ENCODE peak calls at places on chromosomes 5 and 9, in six cellular contexts. One of them, this sample, is unnamed.

GRCh38 chr5:1856596-1857255 is 26.0 kb downstream of the IRX4 start:
- DNase-seq in IMR-90: no peak
- DNase-seq in uterus: no peak
- DNase-seq in A549: no peak
- DNase-seq in stomach: no peak
- DNase-seq in testis: no peak
- DNase-seq in this sample: no peak

GRCh38 chr9:128836509-128837145 is 7.0 kb upstream of the SPOUT1 start:
- DNase-seq in IMR-90: no peak
- DNase-seq in uterus: no peak
- DNase-seq in A549: no peak
- DNase-seq in stomach: no peak
- DNase-seq in testis: no peak
- DNase-seq in this sample: no peak

GRCh38 chr5:33209252-33209651 is 231.5 kb upstream of the TARS1 start:
- DNase-seq in IMR-90: no peak
- DNase-seq in uterus: no peak
- DNase-seq in A549: no peak
- DNase-seq in stomach: no peak
- DNase-seq in testis: no peak
- DNase-seq in this sample: no peak

GRCh38 chr5:54090495-54091084 is 219.8 kb downstream of the ARL15 start:
- DNase-seq in IMR-90: peak
- DNase-seq in uterus: no peak
- DNase-seq in A549: peak
- DNase-seq in stomach: no peak
- DNase-seq in testis: no peak
- DNase-seq in this sample: no peak

GRCh38 chr9:550267-550790 is 291.2 kb upstream of the DMRT1 start:
- DNase-seq in IMR-90: no peak
- DNase-seq in uterus: no peak
- DNase-seq in A549: no peak
- DNase-seq in stomach: peak
- DNase-seq in testis: no peak
- DNase-seq in this sample: no peak

GRCh38 chr5:73954381-73954780 is 328.4 kb downstream of the ARHGEF28 start:
- DNase-seq in IMR-90: no peak
- DNase-seq in uterus: no peak
- DNase-seq in A549: no peak
- DNase-seq in stomach: no peak
- DNase-seq in testis: no peak
- DNase-seq in this sample: no peak

GRCh38 chr9:123453058-123453667 is 97.2 kb downstream of the CRB2 start:
- DNase-seq in IMR-90: no peak
- DNase-seq in uterus: no peak
- DNase-seq in A549: no peak
- DNase-seq in stomach: no peak
- DNase-seq in testis: no peak
- DNase-seq in this sample: no peak

GRCh38 chr5:159263569-159263905 is 447 bp downstream of the UBLCP1 start:
- DNase-seq in IMR-90: no peak
- DNase-seq in uterus: no peak
- DNase-seq in A549: no peak
- DNase-seq in stomach: no peak
- DNase-seq in testis: no peak
- DNase-seq in this sample: no peak

GRCh38 chr9:93677641-93678136 is 101.3 kb downstream of the PHF2 start:
- DNase-seq in IMR-90: no peak
- DNase-seq in uterus: peak
- DNase-seq in A549: no peak
- DNase-seq in stomach: no peak
- DNase-seq in testis: peak
- DNase-seq in this sample: no peak

GRCh38 chr9:4137234-4137633 is 162.6 kb downstream of the GLIS3 start:
- DNase-seq in IMR-90: peak
- DNase-seq in uterus: no peak
- DNase-seq in A549: peak
- DNase-seq in stomach: no peak
- DNase-seq in testis: no peak
- DNase-seq in this sample: no peak

GRCh38 chr5:612498-613424 is 621 bp downstream of the CEP72 start:
- DNase-seq in IMR-90: no peak
- DNase-seq in uterus: no peak
- DNase-seq in A549: peak
- DNase-seq in stomach: peak
- DNase-seq in testis: peak
- DNase-seq in this sample: no peak

GRCh38 chr9:79660615-79661014 is 88.8 kb downstream of the TLE4 start:
- DNase-seq in IMR-90: no peak
- DNase-seq in uterus: no peak
- DNase-seq in A549: no peak
- DNase-seq in stomach: no peak
- DNase-seq in testis: no peak
- DNase-seq in this sample: no peak

GRCh38 chr9:96423985-96424336 is 5.8 kb upstream of the ZNF367 start:
- DNase-seq in IMR-90: no peak
- DNase-seq in uterus: no peak
- DNase-seq in A549: no peak
- DNase-seq in stomach: no peak
- DNase-seq in testis: no peak
- DNase-seq in this sample: no peak

GRCh38 chr9:93290495-93291434 is 106.8 kb downstream of the WNK2 start:
- DNase-seq in IMR-90: no peak
- DNase-seq in uterus: no peak
- DNase-seq in A549: no peak
- DNase-seq in stomach: no peak
- DNase-seq in testis: peak
- DNase-seq in this sample: no peak

GRCh38 chr5:170445936-170446335 is 56.8 kb upstream of the KCNMB1 start:
- DNase-seq in IMR-90: no peak
- DNase-seq in uterus: no peak
- DNase-seq in A549: no peak
- DNase-seq in stomach: no peak
- DNase-seq in testis: no peak
- DNase-seq in this sample: no peak

GRCh38 chr9:94938384-94938783 is 211.9 kb downstream of the AOPEP start:
- DNase-seq in IMR-90: no peak
- DNase-seq in uterus: no peak
- DNase-seq in A549: no peak
- DNase-seq in stomach: no peak
- DNase-seq in testis: no peak
- DNase-seq in this sample: no peak

GRCh38 chr9:131366745-131367401 is 27.0 kb upstream of the PRRC2B start:
- DNase-seq in IMR-90: peak
- DNase-seq in uterus: no peak
- DNase-seq in A549: peak
- DNase-seq in stomach: peak
- DNase-seq in testis: peak
- DNase-seq in this sample: peak

GRCh38 chr5:103389846-103390245 is 131.3 kb downstream of the MACIR start:
- DNase-seq in IMR-90: no peak
- DNase-seq in uterus: no peak
- DNase-seq in A549: no peak
- DNase-seq in stomach: no peak
- DNase-seq in testis: no peak
- DNase-seq in this sample: no peak

GRCh38 chr5:172602712-172603289 is 38.3 kb upstream of the NEURL1B start:
- DNase-seq in IMR-90: no peak
- DNase-seq in uterus: peak
- DNase-seq in A549: no peak
- DNase-seq in stomach: no peak
- DNase-seq in testis: no peak
- DNase-seq in this sample: no peak

GRCh38 chr9:78788101-78788500 is 491.2 kb downstream of the PSAT1 start:
- DNase-seq in IMR-90: peak
- DNase-seq in uterus: no peak
- DNase-seq in A549: no peak
- DNase-seq in stomach: no peak
- DNase-seq in testis: no peak
- DNase-seq in this sample: no peak

GRCh38 chr9:86639899-86640379 is 285.7 kb upstream of the TUT7 start:
- DNase-seq in IMR-90: no peak
- DNase-seq in uterus: no peak
- DNase-seq in A549: no peak
- DNase-seq in stomach: peak
- DNase-seq in testis: no peak
- DNase-seq in this sample: no peak

GRCh38 chr9:5455181-5455580 is 4.8 kb downstream of the CD274 start:
- DNase-seq in IMR-90: peak
- DNase-seq in uterus: no peak
- DNase-seq in A549: no peak
- DNase-seq in stomach: no peak
- DNase-seq in testis: no peak
- DNase-seq in this sample: no peak

GRCh38 chr9:5453004-5453403 is 2.7 kb downstream of the CD274 start:
- DNase-seq in IMR-90: no peak
- DNase-seq in uterus: no peak
- DNase-seq in A549: no peak
- DNase-seq in stomach: no peak
- DNase-seq in testis: no peak
- DNase-seq in this sample: no peak

GRCh38 chr9:5452286-5452609 is 1.9 kb downstream of the CD274 start:
- DNase-seq in IMR-90: no peak
- DNase-seq in uterus: no peak
- DNase-seq in A549: no peak
- DNase-seq in stomach: no peak
- DNase-seq in testis: no peak
- DNase-seq in this sample: no peak

GRCh38 chr9:5450360-5451051 is at the start of gene CD274:
- DNase-seq in IMR-90: peak
- DNase-seq in uterus: peak
- DNase-seq in A549: peak
- DNase-seq in stomach: peak
- DNase-seq in testis: peak
- DNase-seq in this sample: peak

DNA sequence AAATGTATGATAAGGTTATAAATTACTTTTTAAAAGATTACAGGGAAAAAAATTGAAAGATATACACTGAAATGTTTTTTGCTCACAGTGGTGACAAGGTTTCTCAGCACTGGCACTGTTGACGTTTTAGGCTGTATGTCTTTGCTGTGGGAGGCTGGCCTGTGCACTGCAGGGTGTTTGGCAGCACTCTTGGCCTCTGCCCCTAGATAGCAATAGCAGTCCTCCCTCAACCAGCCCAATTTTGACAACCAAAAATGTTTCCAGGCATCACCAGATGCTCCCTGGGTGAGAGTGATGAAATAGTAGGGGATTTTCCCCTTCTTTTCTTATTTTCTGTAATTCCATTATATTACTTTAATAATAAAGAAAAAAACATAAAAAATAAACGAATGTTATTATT is 3.3 kb downstream of the CD274 start:
- DNase-seq in IMR-90: no peak
- DNase-seq in uterus: no peak
- DNase-seq in A549: no peak
- DNase-seq in stomach: no peak
- DNase-seq in testis: no peak
- DNase-seq in this sample: no peak
- TF ChIP-seq POLR2A in IMR-90: no peak
- TF ChIP-seq POLR2A in uterus: no peak
- TF ChIP-seq POLR2A in A549: no peak
- TF ChIP-seq POLR2A in stomach: no peak
- TF ChIP-seq POLR2A in testis: no peak
- TF ChIP-seq POLR2A in this sample: no peak

GRCh38 chr5:37539459-37539858 is 160.3 kb downstream of the WDR70 start:
- DNase-seq in IMR-90: no peak
- DNase-seq in uterus: no peak
- DNase-seq in A549: no peak
- DNase-seq in stomach: no peak
- DNase-seq in testis: no peak
- DNase-seq in this sample: no peak

GRCh38 chr5:37532976-37533740 is 154.0 kb downstream of the WDR70 start:
- DNase-seq in IMR-90: no peak
- DNase-seq in uterus: no peak
- DNase-seq in A549: no peak
- DNase-seq in stomach: no peak
- DNase-seq in testis: no peak
- DNase-seq in this sample: no peak

DNA sequence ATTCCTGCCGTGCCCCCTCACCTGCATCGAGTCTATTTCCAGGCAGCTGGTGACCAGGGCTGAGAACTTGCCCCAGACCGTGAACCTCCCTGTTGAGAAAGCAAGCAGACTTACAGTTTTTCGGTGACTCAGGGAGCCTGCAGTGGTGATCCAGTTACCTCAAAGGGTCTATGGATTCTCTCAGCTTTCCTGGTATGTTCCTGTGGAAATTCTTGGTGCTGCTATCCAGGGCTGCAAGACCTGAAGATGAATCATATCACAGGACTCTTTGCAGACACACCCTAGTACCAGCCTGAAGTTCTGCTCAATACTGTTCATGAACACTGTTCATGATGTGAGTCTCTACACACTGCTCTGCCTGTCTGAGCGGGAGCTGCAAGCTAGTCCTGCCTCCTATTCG is 154.7 kb downstream of the WDR70 start:
- DNase-seq in IMR-90: peak
- DNase-seq in uterus: no peak
- DNase-seq in A549: no peak
- DNase-seq in stomach: no peak
- DNase-seq in testis: no peak
- DNase-seq in this sample: no peak
- H3K27ac ChIP-seq in IMR-90: no peak
- H3K27ac ChIP-seq in uterus: no peak
- H3K27ac ChIP-seq in A549: no peak
- H3K27ac ChIP-seq in stomach: no peak
- H3K27ac ChIP-seq in testis: no peak
- H3K27ac ChIP-seq in this sample: no peak

DNA sequence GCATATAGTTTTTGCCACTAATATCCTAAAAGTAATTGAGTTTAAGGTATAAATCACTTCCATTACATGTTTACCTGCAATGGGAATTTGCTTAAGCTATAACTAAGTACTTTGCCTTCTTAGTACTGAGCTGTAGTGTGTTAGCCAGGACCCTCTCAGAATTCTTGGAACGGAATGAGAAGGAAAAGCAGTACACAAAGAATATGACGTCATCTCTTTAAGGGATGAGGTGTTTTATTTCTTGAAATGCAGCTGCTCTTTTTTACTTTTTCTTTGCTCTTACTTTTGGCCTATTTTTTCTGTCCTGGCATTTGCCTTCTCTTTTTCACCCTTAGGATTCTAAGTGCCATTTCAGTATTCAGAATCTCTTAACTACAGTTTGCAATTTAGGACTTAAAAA is 10.1 kb downstream of the KIF2A start:
- DNase-seq in IMR-90: peak
- DNase-seq in uterus: no peak
- DNase-seq in A549: no peak
- DNase-seq in stomach: no peak
- DNase-seq in testis: no peak
- DNase-seq in this sample: no peak
- TF ChIP-seq POLR2A in IMR-90: no peak
- TF ChIP-seq POLR2A in uterus: no peak
- TF ChIP-seq POLR2A in A549: no peak
- TF ChIP-seq POLR2A in stomach: no peak
- TF ChIP-seq POLR2A in testis: no peak
- TF ChIP-seq POLR2A in this sample: no peak

DNA sequence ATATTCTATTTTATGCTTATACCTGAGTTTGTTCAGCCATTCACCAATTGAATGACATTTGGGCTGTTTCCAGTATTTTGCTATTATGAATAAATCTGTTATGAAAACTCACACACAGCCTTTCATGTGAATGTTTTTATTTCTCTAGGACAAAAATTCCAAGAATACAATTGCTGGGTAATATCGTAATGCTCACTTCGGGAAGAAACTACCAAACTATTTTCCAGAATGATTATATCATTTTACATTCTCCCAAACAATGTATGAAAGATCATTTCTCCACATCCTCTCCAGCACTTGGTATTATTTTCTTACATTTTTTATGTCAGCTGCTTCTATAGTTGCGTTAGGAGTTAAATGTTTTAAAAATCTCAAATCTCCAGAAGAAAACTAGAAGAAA is 58.3 kb upstream of the LHFPL2 start:
- DNase-seq in IMR-90: peak
- DNase-seq in uterus: no peak
- DNase-seq in A549: no peak
- DNase-seq in stomach: no peak
- DNase-seq in testis: no peak
- DNase-seq in this sample: no peak
- H3K27ac ChIP-seq in IMR-90: no peak
- H3K27ac ChIP-seq in uterus: no peak
- H3K27ac ChIP-seq in A549: peak
- H3K27ac ChIP-seq in stomach: no peak
- H3K27ac ChIP-seq in testis: no peak
- H3K27ac ChIP-seq in this sample: no peak

This sample was measured in thyroid gland.